ENCODE peak calls at places on chromosomes 16 and 17, in seven cellular contexts. Q, J, X, H, D, S and U are unnamed samples.

GRCh38 chr17:75571197-75571884 is 16.3 kb upstream of the MYO15B start:
- DNase-seq in Q (no peak), J (no peak), X (peak; percentile 24), H (no peak), D (peak; percentile 71), S (peak; percentile 57), U (peak; percentile 24)

GRCh38 chr16:85616608-85617311 is 3.6 kb downstream of the GSE1 start:
- DNase-seq in Q (peak; percentile 66), J (no peak), X (no peak), H (no peak), D (peak; percentile 63), S (peak; percentile 56), U (no peak)

GRCh38 chr17:7997186-7997585 is 5.2 kb upstream of the GUCY2D start:
- DNase-seq in Q (peak; percentile 35), J (no peak), X (peak; percentile 51), H (peak; percentile 50), D (peak; percentile 67), S (peak; percentile 55), U (no peak)

GRCh38 chr17:83119987-83120864 is 40.8 kb downstream of the METRNL start:
- DNase-seq in Q (no peak), J (no peak), X (no peak), H (no peak), D (peak; percentile 39), S (no peak), U (no peak)

GRCh38 chr17:83153681-83154310 is 74.4 kb downstream of the METRNL start:
- DNase-seq in Q (no peak), J (no peak), X (no peak), H (peak; percentile 22), D (no peak), S (no peak), U (no peak)

GRCh38 chr16:31700530-31701388 is 172.8 kb upstream of the ZNF267 start:
- DNase-seq in Q (peak; percentile 84), J (peak; percentile 85), X (peak; percentile 50), H (peak; percentile 84), D (peak; percentile 93), S (peak; percentile 78), U (peak; percentile 74)

GRCh38 chr17:50598487-50598886 is 36.2 kb upstream of the ABCC3 start:
- DNase-seq in Q (no peak), J (no peak), X (no peak), H (no peak), D (no peak), S (no peak), U (no peak)

GRCh38 chr16:55703003-55704001 is 47.5 kb downstream of the SLC6A2 start:
- DNase-seq in Q (no peak), J (no peak), X (peak; percentile 86), H (no peak), D (no peak), S (no peak), U (peak; percentile 77)

GRCh38 chr17:46056800-46057304 is 57.8 kb downstream of the STH start:
- DNase-seq in Q (no peak), J (no peak), X (peak; percentile 89), H (no peak), D (no peak), S (no peak), U (peak; percentile 85)

GRCh38 chr17:57533684-57534305 is 211.3 kb downstream of the CCDC182 start:
- DNase-seq in Q (no peak), J (no peak), X (no peak), H (no peak), D (no peak), S (no peak), U (no peak)

GRCh38 chr17:48527742-48528028 is 3.1 kb downstream of the HOXB1 start:
- DNase-seq in Q (no peak), J (no peak), X (no peak), H (no peak), D (no peak), S (no peak), U (no peak)

GRCh38 chr17:75918112-75918445 is 13.4 kb upstream of the MRPL38 start:
- DNase-seq in Q (no peak), J (no peak), X (no peak), H (no peak), D (no peak), S (no peak), U (no peak)

GRCh38 chr17:29573871-29574731 is 5.6 kb downstream of the TP53I13 start:
- DNase-seq in Q (no peak), J (peak; percentile 56), X (no peak), H (peak; percentile 42), D (peak; percentile 8), S (peak; percentile 7), U (no peak)

GRCh38 chr17:50386451-50386994 is 10.8 kb downstream of the LRRC59 start:
- DNase-seq in Q (no peak), J (no peak), X (no peak), H (no peak), D (no peak), S (no peak), U (peak; percentile 7)

DNA sequence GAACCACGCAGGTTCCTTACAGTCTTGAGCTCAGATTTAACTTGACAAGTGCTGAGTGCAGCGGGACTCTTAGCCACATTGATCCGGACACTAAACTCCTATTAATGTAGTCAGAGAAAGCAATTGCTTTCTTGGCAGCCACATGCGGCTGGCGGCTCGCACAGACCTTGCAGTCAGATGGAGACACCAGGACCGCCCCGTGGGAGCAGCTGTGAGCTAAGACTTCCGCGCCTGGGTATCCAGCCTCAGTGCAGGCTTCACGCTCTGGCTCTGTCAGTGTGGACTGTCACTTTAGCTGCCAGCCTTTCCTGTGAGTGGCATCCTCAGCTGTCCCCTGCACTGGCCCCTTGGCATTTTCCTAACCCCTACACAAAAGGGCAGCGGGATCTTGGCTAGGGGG is 80.9 kb upstream of the NLRP1 start:
- DNase-seq in Q (no peak), J (peak; percentile 27), X (no peak), H (no peak), D (no peak), S (no peak), U (no peak)
- TF ChIP-seq CTCF in Q (no peak), J (no peak), X (no peak), H (no peak), D (no peak), S (no peak), U (no peak)

DNA sequence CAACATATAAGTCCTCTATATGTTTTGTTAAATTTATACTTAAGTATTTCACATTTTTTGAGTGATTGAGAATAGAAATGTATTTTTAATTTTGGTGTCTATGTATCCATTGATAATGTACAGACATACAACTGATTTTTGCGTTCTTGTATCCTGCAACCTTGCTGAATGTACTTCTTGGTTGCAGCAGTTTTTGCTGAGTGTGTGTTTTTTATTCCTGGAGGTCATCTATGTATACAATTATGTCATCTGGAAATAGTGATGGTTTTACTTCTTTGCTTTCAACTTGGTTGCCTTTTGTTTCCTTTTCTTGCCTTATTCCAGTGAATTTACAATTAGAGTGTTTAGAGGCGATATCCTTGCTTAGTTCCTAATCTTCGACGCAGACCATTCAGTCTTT is 67.5 kb upstream of the NETO2 start:
- DNase-seq in Q (no peak), J (no peak), X (no peak), H (no peak), D (no peak), S (no peak), U (no peak)
- H3K4me3 ChIP-seq in Q (no peak overlapping the region), J (no peak overlapping the region), X (no peak overlapping the region), H (no peak overlapping the region), D (no peak overlapping the region), S (no peak overlapping the region), U (no peak overlapping the region)

GRCh38 chr17:63445571-63446217 is 412 bp downstream of the CYB561 start:
- DNase-seq in Q (peak; percentile 72), J (no peak), X (peak; percentile 38), H (no peak), D (peak; percentile 62), S (no peak), U (no peak)

GRCh38 chr17:63446218-63446980 is at the start of gene CYB561:
- DNase-seq in Q (peak; percentile 87), J (peak; percentile 84), X (peak; percentile 62), H (peak; percentile 87), D (peak; percentile 91), S (peak; percentile 78), U (peak; percentile 48)

GRCh38 chr17:63448655-63449054 is 2.5 kb upstream of the CYB561 start:
- DNase-seq in Q (no peak), J (no peak), X (no peak), H (no peak), D (no peak), S (no peak), U (no peak)

GRCh38 chr17:63447688-63448005 is 1.5 kb upstream of the CYB561 start:
- DNase-seq in Q (no peak), J (no peak), X (peak; percentile 65), H (no peak), D (no peak), S (no peak), U (no peak)

DNA sequence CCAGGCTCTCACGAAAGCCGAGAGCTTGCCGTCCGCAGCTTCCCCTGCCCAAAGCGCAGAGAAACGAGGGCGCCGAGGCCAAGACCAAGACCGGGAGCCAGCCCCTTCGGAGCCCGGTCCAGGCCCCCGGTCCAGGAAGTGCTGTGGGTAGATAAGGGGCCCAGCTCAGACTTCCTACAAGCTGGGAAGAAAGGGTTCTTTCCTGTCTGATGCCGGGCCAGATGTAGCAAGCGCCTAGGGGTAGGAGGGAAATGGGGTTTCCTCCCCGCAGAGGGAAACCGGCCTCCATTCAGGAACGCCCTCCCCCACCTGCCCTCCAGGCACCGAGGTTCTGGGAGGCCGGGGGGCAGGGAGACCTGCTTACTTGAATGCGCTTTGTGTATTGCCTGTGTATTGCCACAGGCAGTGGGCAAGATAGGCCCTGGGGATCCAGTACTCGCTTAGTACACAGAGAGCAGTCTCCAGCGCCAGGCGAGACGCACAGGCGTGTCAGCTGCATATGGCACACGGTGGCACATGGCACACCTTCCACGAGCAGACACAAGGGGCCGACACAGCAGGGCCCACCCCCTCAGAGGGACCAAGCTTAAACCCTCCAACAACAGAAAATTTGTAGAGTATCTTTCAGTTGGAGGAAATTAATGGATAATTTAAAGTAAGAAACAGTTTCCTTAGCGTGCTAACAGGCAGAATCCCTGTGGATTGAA is 1.0 kb upstream of the CYB561 start:
- DNase-seq in Q (peak; percentile 45), J (no peak), X (peak; percentile 81), H (no peak), D (peak; percentile 56), S (no peak), U (no peak)
- TF ChIP-seq CTCF in Q (no peak), J (no peak), X (no peak), H (no peak), D (no peak), S (no peak), U (no peak)

GRCh38 chr17:66460558-66460957 is 158.1 kb downstream of the PRKCA start:
- DNase-seq in Q (no peak), J (no peak), X (no peak), H (no peak), D (no peak), S (no peak), U (no peak)
- H3K4me3 ChIP-seq in Q (no peak overlapping the region), J (no peak overlapping the region), X (no peak overlapping the region), H (no peak overlapping the region), D (no peak overlapping the region), S (no peak overlapping the region), U (no peak overlapping the region)